ENCODE peak calls at places on chromosome 13, in four cellular contexts. One of them, this sample, is unnamed.

GRCh38 chr13:29454931-29455481 is 140.5 kb downstream of the SLC7A1 start:
- DNase-seq in mesendoderm: peak
- DNase-seq in neuronal stem cell: no peak
- DNase-seq in IMR-90: peak
- DNase-seq in this sample: peak

GRCh38 chr13:114099191-114099590 is 33.2 kb downstream of the RASA3 start:
- DNase-seq in IMR-90: peak
- DNase-seq in neuronal stem cell: no peak
- DNase-seq in mesendoderm: peak
- DNase-seq in this sample: peak

GRCh38 chr13:40440990-40441820 is 225.2 kb downstream of the FOXO1 start:
- DNase-seq in neuronal stem cell: no peak
- DNase-seq in mesendoderm: no peak
- DNase-seq in IMR-90: no peak
- DNase-seq in this sample: no peak

GRCh38 chr13:37442996-37443395 is 155.6 kb downstream of the POSTN start:
- DNase-seq in neuronal stem cell: no peak
- DNase-seq in IMR-90: no peak
- DNase-seq in mesendoderm: no peak
- DNase-seq in this sample: no peak

GRCh38 chr13:98930014-98930625 is 47.7 kb downstream of the DOCK9 start:
- DNase-seq in mesendoderm: no peak
- DNase-seq in neuronal stem cell: no peak
- DNase-seq in IMR-90: no peak
- DNase-seq in this sample: no peak

GRCh38 chr13:40430234-40430633 is 236.2 kb downstream of the FOXO1 start:
- DNase-seq in mesendoderm: no peak
- DNase-seq in neuronal stem cell: no peak
- DNase-seq in IMR-90: no peak
- DNase-seq in this sample: no peak

GRCh38 chr13:79295906-79296564 is 110.0 kb downstream of the RBM26 start:
- DNase-seq in neuronal stem cell: no peak
- DNase-seq in mesendoderm: no peak
- DNase-seq in IMR-90: peak
- DNase-seq in this sample: no peak

GRCh38 chr13:25683056-25683455 is 311.3 kb downstream of the ATP8A2 start:
- DNase-seq in neuronal stem cell: no peak
- DNase-seq in IMR-90: no peak
- DNase-seq in mesendoderm: no peak
- DNase-seq in this sample: no peak

GRCh38 chr13:91406619-91407018 is 8.2 kb downstream of the GPC5 start:
- DNase-seq in mesendoderm: peak
- DNase-seq in neuronal stem cell: peak
- DNase-seq in IMR-90: peak
- DNase-seq in this sample: peak

GRCh38 chr13:102399791-102400618 is 1.8 kb downstream of the FGF14 start:
- DNase-seq in neuronal stem cell: no peak
- DNase-seq in mesendoderm: peak
- DNase-seq in IMR-90: no peak
- DNase-seq in this sample: peak

GRCh38 chr13:43786472-43786765 is 353 bp downstream of the ENOX1 start:
- DNase-seq in mesendoderm: no peak
- DNase-seq in neuronal stem cell: no peak
- DNase-seq in IMR-90: no peak
- DNase-seq in this sample: no peak

GRCh38 chr13:23750383-23751121 is 138.6 kb downstream of the MIPEP start:
- DNase-seq in IMR-90: peak
- DNase-seq in neuronal stem cell: no peak
- DNase-seq in mesendoderm: no peak
- DNase-seq in this sample: no peak

GRCh38 chr13:27638521-27638920 is 16.8 kb downstream of the POLR1D start:
- DNase-seq in mesendoderm: no peak
- DNase-seq in neuronal stem cell: no peak
- DNase-seq in IMR-90: peak
- DNase-seq in this sample: no peak

GRCh38 chr13:101127741-101128353 is 288.5 kb downstream of the NALCN start:
- DNase-seq in neuronal stem cell: peak
- DNase-seq in mesendoderm: peak
- DNase-seq in IMR-90: peak
- DNase-seq in this sample: no peak

GRCh38 chr13:80654638-80655249 is 313.8 kb upstream of the SPRY2 start:
- DNase-seq in neuronal stem cell: no peak
- DNase-seq in IMR-90: no peak
- DNase-seq in mesendoderm: no peak
- DNase-seq in this sample: no peak

GRCh38 chr13:41812237-41812636 is 148.7 kb downstream of the VWA8 start:
- DNase-seq in neuronal stem cell: no peak
- DNase-seq in IMR-90: no peak
- DNase-seq in mesendoderm: no peak
- DNase-seq in this sample: no peak
- H2BK5ac ChIP-seq in neuronal stem cell: no peak
- H2BK5ac ChIP-seq in IMR-90: no peak
- H2BK5ac ChIP-seq in mesendoderm: no peak
- H2BK5ac ChIP-seq in this sample: no peak

GRCh38 chr13:112873851-112874750 is 94.9 kb upstream of the MCF2L start:
- DNase-seq in neuronal stem cell: peak
- DNase-seq in IMR-90: peak
- DNase-seq in mesendoderm: peak
- DNase-seq in this sample: peak
- H2BK5ac ChIP-seq in neuronal stem cell: no peak
- H2BK5ac ChIP-seq in IMR-90: no peak
- H2BK5ac ChIP-seq in mesendoderm: no peak
- H2BK5ac ChIP-seq in this sample: no peak

GRCh38 chr13:84413016-84413415 is 530.7 kb upstream of the SLITRK1 start:
- DNase-seq in mesendoderm: no peak
- DNase-seq in IMR-90: no peak
- DNase-seq in neuronal stem cell: no peak
- DNase-seq in this sample: no peak
- H2BK5ac ChIP-seq in mesendoderm: no peak
- H2BK5ac ChIP-seq in IMR-90: no peak
- H2BK5ac ChIP-seq in neuronal stem cell: no peak
- H2BK5ac ChIP-seq in this sample: no peak

DNA sequence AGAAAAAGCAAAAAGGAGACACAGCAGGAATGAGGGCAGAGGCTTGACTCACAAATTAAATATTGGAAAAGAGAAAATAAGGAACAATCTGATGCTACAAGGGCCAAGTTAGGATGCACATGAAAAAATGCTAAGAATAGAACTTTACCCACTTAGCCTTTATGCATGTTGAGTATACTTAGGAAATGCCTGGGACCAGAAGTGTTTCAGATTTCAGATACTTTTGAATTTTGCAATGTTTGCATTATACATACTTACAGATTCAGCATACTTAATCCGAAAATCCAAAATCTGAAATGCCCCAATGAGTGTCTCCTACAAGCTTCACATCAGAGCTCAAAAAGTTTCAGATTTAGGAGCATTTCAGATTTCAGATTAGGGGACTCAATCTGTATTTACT is 262.3 kb downstream of the ABCC4 start:
- DNase-seq in mesendoderm: no peak
- DNase-seq in neuronal stem cell: no peak
- DNase-seq in IMR-90: no peak
- DNase-seq in this sample: no peak
- H2BK5ac ChIP-seq in mesendoderm: no peak
- H2BK5ac ChIP-seq in neuronal stem cell: no peak
- H2BK5ac ChIP-seq in IMR-90: no peak
- H2BK5ac ChIP-seq in this sample: no peak

GRCh38 chr13:110135977-110136597 is 170.9 kb downstream of the COL4A1 start:
- DNase-seq in mesendoderm: no peak
- DNase-seq in IMR-90: no peak
- DNase-seq in neuronal stem cell: no peak
- DNase-seq in this sample: no peak

GRCh38 chr13:110138009-110138699 is 168.8 kb downstream of the COL4A1 start:
- DNase-seq in mesendoderm: peak
- DNase-seq in IMR-90: peak
- DNase-seq in neuronal stem cell: no peak
- DNase-seq in this sample: peak

GRCh38 chr13:110137677-110138008 is 169.3 kb downstream of the COL4A1 start:
- DNase-seq in IMR-90: no peak
- DNase-seq in neuronal stem cell: no peak
- DNase-seq in mesendoderm: no peak
- DNase-seq in this sample: no peak

GRCh38 chr13:110138700-110139036 is 168.3 kb downstream of the COL4A1 start:
- DNase-seq in mesendoderm: no peak
- DNase-seq in neuronal stem cell: no peak
- DNase-seq in IMR-90: no peak
- DNase-seq in this sample: no peak

DNA sequence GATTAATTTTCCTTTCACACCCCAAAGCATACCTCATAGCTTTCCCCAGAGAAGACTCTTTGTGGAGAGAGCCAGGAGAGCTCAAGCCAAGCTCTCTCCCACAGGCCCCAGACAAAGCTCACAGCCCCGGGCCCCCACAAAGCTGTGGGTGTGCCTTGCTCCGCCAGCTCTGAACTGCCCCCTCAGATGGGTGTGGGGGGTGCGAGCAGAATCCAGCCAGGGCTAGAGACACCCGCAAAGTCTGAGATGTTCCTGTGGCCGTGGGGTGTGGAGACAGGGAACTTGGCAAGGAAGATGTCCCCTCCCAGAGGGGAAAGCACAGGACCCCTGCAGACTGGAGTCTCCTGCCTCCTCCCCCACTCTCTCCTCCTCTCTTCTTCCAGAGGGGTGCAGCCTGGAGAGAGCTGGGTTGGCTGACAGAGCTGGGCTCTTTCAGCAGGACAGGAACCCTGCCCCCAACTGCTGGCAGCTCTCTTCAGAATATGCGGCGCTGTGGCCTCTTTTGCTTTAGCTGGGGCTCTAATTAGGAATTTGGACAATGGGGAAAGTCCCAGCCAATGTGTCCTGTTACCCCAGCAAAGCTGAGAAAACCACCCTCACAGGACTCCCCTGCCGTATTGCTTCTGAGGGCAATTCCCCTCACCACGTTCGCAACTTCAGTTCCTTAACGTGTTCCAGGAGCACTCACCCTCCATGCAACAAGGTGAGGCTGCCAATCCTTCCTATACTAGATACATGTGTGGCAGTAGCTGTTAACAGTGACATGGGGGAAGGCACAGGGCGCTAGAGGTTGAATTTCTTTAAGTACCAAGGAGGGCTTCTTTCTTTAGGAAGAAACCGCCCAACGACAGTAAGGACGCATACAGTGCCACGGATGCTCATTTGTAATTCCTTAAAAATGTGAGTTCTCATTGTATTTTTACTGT is 170.0 kb downstream of the COL4A1 start:
- DNase-seq in mesendoderm: peak
- DNase-seq in IMR-90: no peak
- DNase-seq in neuronal stem cell: no peak
- DNase-seq in this sample: peak
- H2BK5ac ChIP-seq in mesendoderm: no peak
- H2BK5ac ChIP-seq in IMR-90: no peak
- H2BK5ac ChIP-seq in neuronal stem cell: peak
- H2BK5ac ChIP-seq in this sample: no peak

DNA sequence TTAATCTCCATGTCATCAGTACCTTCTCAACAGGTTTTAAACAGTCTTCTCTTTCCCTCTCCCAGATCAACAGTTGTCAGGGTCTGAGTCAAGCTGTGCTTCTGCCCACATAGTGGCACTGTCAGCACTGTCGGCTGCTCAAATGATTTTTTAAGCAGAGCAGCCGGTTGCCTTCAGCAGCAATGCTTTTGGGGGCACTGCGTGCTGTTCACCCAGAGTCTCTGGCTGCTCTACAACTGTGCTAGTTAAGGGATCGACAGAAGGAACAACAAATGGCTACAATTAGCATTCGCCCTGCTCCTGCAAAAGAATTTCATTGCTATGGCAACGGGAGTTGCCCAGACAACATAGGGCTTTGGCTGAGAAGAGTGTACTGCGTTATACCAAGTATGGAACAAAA is 412.9 kb downstream of the DIAPH3 start:
- DNase-seq in neuronal stem cell: peak
- DNase-seq in IMR-90: peak
- DNase-seq in mesendoderm: peak
- DNase-seq in this sample: peak
- H2BK5ac ChIP-seq in neuronal stem cell: no peak
- H2BK5ac ChIP-seq in IMR-90: no peak
- H2BK5ac ChIP-seq in mesendoderm: no peak
- H2BK5ac ChIP-seq in this sample: no peak

DNA sequence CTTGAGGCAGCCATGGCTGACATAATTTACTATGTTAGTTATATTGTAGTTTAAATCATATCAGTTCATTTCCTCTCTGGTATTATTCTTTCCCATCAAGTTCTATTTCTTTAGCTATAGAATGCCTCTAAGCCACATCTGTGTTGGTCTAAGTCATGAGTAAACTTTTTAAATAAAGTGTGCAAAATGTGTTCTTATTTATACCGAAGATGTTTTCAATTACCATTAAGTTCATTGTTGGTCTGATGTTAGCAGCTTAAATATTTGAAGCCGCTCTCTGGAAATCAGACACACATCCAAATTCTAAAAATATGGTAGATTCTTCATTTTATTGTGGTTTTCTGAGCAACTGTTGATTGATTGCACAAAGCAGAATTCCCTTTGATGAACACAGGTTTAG is 393.8 kb downstream of the GPC6 start:
- DNase-seq in neuronal stem cell: no peak
- DNase-seq in IMR-90: no peak
- DNase-seq in mesendoderm: no peak
- DNase-seq in this sample: no peak
- H2BK5ac ChIP-seq in neuronal stem cell: no peak
- H2BK5ac ChIP-seq in IMR-90: no peak
- H2BK5ac ChIP-seq in mesendoderm: no peak
- H2BK5ac ChIP-seq in this sample: no peak

DNA sequence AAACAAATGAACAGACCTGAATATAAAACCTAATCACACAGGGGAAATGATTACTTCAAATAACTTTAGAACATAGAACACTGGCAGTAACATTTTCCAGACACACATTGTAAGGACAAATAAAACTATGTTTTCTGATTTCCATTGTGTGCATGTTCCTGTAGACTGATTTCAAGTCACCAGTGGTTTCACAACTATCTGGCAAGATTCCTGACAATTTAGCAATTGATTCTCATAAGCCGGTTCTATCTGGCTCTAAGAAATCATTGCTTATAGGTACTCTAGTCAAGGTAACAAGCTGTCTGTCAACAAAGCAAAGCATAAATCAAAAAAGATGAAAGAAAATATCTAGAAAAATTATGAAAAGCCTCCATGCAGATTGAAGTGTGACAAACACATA is 19.6 kb upstream of the PCCA start:
- DNase-seq in mesendoderm: no peak
- DNase-seq in neuronal stem cell: no peak
- DNase-seq in IMR-90: peak
- DNase-seq in this sample: no peak
- H2BK5ac ChIP-seq in mesendoderm: no peak
- H2BK5ac ChIP-seq in neuronal stem cell: no peak
- H2BK5ac ChIP-seq in IMR-90: no peak
- H2BK5ac ChIP-seq in this sample: no peak

This sample was measured in H9.